ENCODE peak calls at places on chromosomes 5 and 9, in four cellular contexts. T is pancreas, V is psoas muscle, X is left ventricle myocardium inferior. K is an unnamed sample. For H3K4me1, the result is how much of the 10 kb centered on the place peaks cover.

GRCh38 chr5:134932508-134932907 is 27.6 kb downstream of the PCBD2 start:
- DNase-seq in T (no peak), V (no peak), X (no peak), K (no peak)

GRCh38 chr5:107402881-107403280 is 267.9 kb downstream of the EFNA5 start:
- DNase-seq in T (no peak), V (no peak), X (no peak), K (no peak)

GRCh38 chr9:131287366-131287765 is 2.2 kb upstream of the PLPP7 start:
- DNase-seq in T (no peak), V (no peak), X (no peak), K (no peak)

GRCh38 chr5:106894964-106895363 is 775.8 kb downstream of the EFNA5 start:
- DNase-seq in T (no peak), V (no peak), X (no peak), K (no peak)

GRCh38 chr9:3329361-3329760 is 196.4 kb downstream of the RFX3 start:
- DNase-seq in T (no peak), V (no peak), X (no peak), K (no peak)

GRCh38 chr9:127927457-127928231 is 2.9 kb downstream of the PIP5KL1 start:
- DNase-seq in T (peak), V (no peak), X (no peak), K (peak)

GRCh38 chr5:130316971-130317421 is 412.7 kb downstream of the CHSY3 start:
- DNase-seq in T (no peak), V (no peak), X (no peak), K (no peak)

GRCh38 chr5:178496661-178497060 is 93.5 kb downstream of the COL23A1 start:
- DNase-seq in T (no peak), V (no peak), X (no peak), K (no peak)

GRCh38 chr9:78539188-78539587 is 242.3 kb downstream of the PSAT1 start:
- DNase-seq in T (no peak), V (no peak), X (no peak), K (no peak)

GRCh38 chr5:111454198-111454606 is 58.1 kb downstream of the STARD4 start:
- DNase-seq in T (no peak), V (no peak), X (no peak), K (no peak)

GRCh38 chr9:134144801-134145200 is 8.9 kb downstream of the WDR5 start:
- DNase-seq in T (no peak), V (no peak), X (no peak), K (no peak)

GRCh38 chr9:100474082-100474949 is 1.4 kb downstream of the TMEFF1 start:
- DNase-seq in T (no peak), V (no peak), X (no peak), K (no peak)

GRCh38 chr5:158431369-158432029 is 572.6 kb upstream of the CLINT1 start:
- DNase-seq in T (no peak), V (no peak), X (no peak), K (no peak)

GRCh38 chr5:40033411-40033810 is 608.6 kb upstream of the DAB2 start:
- DNase-seq in T (no peak), V (no peak), X (no peak), K (no peak)

GRCh38 chr9:7172445-7173115 is 414.8 kb downstream of the KDM4C start:
- DNase-seq in T (no peak), V (no peak), X (no peak), K (no peak)

GRCh38 chr9:127578952-127579853 is 32.9 kb upstream of the STXBP1 start:
- DNase-seq in T (peak), V (peak), X (peak), K (peak)

GRCh38 chr5:143837306-143837848 is 25.4 kb downstream of the HMHB1 start:
- DNase-seq in T (no peak), V (no peak), X (no peak), K (no peak)

GRCh38 chr5:137561572-137561971 is 62.4 kb upstream of the SPOCK1 start:
- DNase-seq in T (no peak), V (no peak), X (no peak), K (no peak)

GRCh38 chr5:61290815-61291214 is 41.2 kb upstream of the ZSWIM6 start:
- DNase-seq in T (peak), V (no peak), X (no peak), K (no peak)

GRCh38 chr5:154077692-154078091 is 38.9 kb downstream of the MFAP3 start:
- DNase-seq in T (peak), V (no peak), X (peak), K (no peak)

GRCh38 chr9:120434532-120434931 is 145.4 kb downstream of the CDK5RAP2 start:
- DNase-seq in T (no peak), V (peak), X (peak), K (peak)

GRCh38 chr5:1334831-1335539 is 9.9 kb downstream of the CLPTM1L start:
- DNase-seq in T (no peak), V (no peak), X (no peak), K (no peak)

GRCh38 chr5:116468583-116468982 is 106.0 kb downstream of the SEMA6A start:
- DNase-seq in T (no peak), V (no peak), X (no peak), K (no peak)

GRCh38 chr5:115168829-115169391 is 798 bp downstream of the TRIM36 start:
- DNase-seq in T (no peak), V (no peak), X (no peak), K (peak)

GRCh38 chr5:157390179-157390923 is 69.7 kb upstream of the NIPAL4 start:
- DNase-seq in T (no peak), V (no peak), X (no peak), K (no peak)

GRCh38 chr5:65394078-65394477 is 87.6 kb downstream of the ADAMTS6 start:
- DNase-seq in T (no peak), V (peak), X (peak), K (no peak)

GRCh38 chr9:121876658-121877271 is 216.3 kb downstream of the TTLL11 start:
- DNase-seq in T (no peak), V (peak), X (peak), K (no peak)

GRCh38 chr9:114619205-114619758 is 8.2 kb downstream of the TMEM268 start:
- DNase-seq in T (no peak), V (no peak), X (no peak), K (peak)

GRCh38 chr9:105044458-105044857 is 116.5 kb upstream of the ABCA1 start:
- DNase-seq in T (no peak), V (no peak), X (peak), K (no peak)

GRCh38 chr9:114134827-114135396 is 20.4 kb upstream of the COL27A1 start:
- DNase-seq in T (no peak), V (no peak), X (no peak), K (no peak)

GRCh38 chr5:142690641-142691040 is 4.8 kb upstream of the FGF1 start:
- DNase-seq in T (no peak), V (no peak), X (no peak), K (no peak)

GRCh38 chr5:77368367-77368766 is 123.7 kb downstream of the WDR41 start:
- DNase-seq in T (no peak), V (no peak), X (no peak), K (no peak)

GRCh38 chr5:23064710-23065109 is 211.6 kb upstream of the CDH12 start:
- DNase-seq in T (no peak), V (no peak), X (no peak), K (no peak)

GRCh38 chr9:114446672-114447450 is 58.4 kb downstream of the WHRN start:
- DNase-seq in T (no peak), V (no peak), X (no peak), K (no peak)

GRCh38 chr5:159849437-159850191 is 66.7 kb upstream of the ADRA1B start:
- DNase-seq in T (no peak), V (no peak), X (no peak), K (no peak)

GRCh38 chr5:181160144-181160754 is 12.9 kb downstream of the OR2V2 start:
- DNase-seq in T (no peak), V (peak), X (peak), K (peak)

GRCh38 chr5:35971186-35971877 is 19.9 kb downstream of the UGT3A1 start:
- DNase-seq in T (no peak), V (no peak), X (no peak), K (no peak)

GRCh38 chr5:159620853-159621540 is 290.7 kb upstream of the IL12B start:
- DNase-seq in T (no peak), V (no peak), X (no peak), K (no peak)

GRCh38 chr9:132027752-132028666 is 51.7 kb downstream of the MED27 start:
- DNase-seq in T (no peak), V (no peak), X (no peak), K (no peak)

DNA sequence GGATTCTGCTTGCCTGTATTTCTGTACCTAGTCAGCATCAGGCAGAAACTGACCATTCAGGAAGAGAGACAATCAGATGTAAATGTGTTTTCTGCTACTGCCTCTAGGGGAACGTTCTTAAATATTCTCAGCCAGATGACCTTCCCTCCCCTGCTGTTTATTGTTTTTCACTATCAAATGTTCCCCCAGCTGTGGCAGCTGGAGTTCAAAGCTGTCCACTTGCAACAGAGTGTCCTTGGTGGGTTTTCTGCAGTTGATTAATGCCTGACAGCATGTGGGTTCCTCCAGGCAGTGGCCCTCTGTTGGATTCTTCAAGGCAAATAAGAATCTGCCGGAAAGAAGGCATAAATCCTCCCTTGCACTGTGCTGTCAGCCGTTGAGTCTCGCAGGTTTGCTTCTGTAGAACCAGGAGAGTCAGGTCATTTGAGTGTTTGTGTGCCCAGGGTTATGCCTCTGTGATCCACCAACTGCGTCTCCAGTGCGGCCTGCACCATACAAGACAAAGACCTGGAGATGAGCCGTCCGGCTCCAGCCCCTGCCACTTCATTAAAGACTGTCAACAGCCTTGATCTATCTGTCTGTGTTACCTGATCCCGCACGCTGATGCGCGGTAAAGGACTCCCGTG is 203.4 kb downstream of the GADD45G start:
- DNase-seq in T (no peak), V (no peak), X (no peak), K (no peak)
- TF ChIP-seq CTCF in T (no peak), V (no peak), X (peak), K (no peak)

GRCh38 chr9:136942112-136942880 is 2.2 kb downstream of the FBXW5 start:
- DNase-seq in T (peak), V (no peak), X (peak), K (no peak)
- H3K4me3 ChIP-seq in T (no peak), V (peak), X (peak), K (no peak)

GRCh38 chr9:123359546-123359945 is 3.5 kb downstream of the CRB2 start:
- DNase-seq in T (peak), V (no peak), X (no peak), K (no peak)

GRCh38 chr9:123359106-123359505 is 3.1 kb downstream of the CRB2 start:
- DNase-seq in T (no peak), V (no peak), X (no peak), K (no peak)

GRCh38 chr9:123361086-123361730 is 5.2 kb downstream of the CRB2 start:
- DNase-seq in T (no peak), V (no peak), X (no peak), K (no peak)

GRCh38 chr9:123361731-123362560 is 5.9 kb downstream of the CRB2 start:
- DNase-seq in T (no peak), V (no peak), X (no peak), K (no peak)

DNA sequence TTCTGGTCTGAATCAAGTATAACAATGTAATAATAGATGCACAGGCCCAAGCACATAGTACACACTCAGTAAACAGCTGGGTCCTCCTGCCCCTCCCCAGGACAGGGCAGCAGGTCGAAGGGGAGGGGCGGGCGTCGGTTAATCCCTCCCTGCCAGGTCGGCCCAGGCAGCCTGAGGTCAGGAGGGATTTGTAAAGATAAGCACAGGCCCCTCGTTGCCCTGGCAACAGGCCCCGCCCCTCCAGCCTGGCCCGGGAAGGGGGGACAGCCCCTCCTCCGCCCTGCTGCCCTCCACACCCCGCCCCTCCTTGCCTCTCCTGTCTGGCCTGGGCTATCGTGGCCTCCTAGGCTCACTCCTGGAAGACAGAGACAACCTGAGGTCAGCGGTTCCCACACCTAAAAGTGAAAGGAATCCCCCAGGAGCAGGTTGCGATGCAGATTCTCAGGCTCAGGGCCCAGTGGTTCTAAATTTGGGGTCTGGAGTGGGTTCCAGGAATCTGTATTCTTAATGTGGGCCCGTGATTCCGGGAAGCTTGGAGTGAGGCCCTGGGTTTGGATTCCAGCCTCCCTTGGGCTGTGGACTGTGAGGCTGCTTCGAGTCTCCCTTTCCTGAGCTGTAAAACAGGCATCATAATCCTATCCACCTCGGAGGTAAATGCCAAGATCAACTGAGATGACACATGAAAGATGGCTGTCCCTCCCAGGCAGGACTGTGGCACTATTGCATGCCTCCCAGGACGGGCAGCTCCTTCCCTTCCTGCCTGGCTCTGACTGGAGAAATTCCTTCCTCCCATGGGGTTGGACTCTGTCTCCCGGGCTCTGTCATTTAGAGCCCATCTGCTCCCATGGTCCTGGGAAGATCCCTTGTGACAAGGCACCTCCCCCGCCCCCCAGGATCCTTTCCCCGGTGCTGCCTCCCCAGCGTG is 4.4 kb downstream of the CRB2 start:
- DNase-seq in T (peak), V (no peak), X (no peak), K (peak)
- H3K4me1 ChIP-seq in T (under half), V (under half), X (under half), K (under half)

GRCh38 chr9:76216161-76216649 is 178.0 kb downstream of the RFK start:
- DNase-seq in T (no peak), V (no peak), X (no peak), K (no peak)

GRCh38 chr9:76218868-76219462 is 175.3 kb downstream of the RFK start:
- DNase-seq in T (no peak), V (no peak), X (no peak), K (no peak)

GRCh38 chr9:76218151-76218867 is 175.9 kb downstream of the RFK start:
- DNase-seq in T (no peak), V (no peak), X (no peak), K (no peak)

GRCh38 chr9:76221423-76221822 is 172.8 kb downstream of the RFK start:
- DNase-seq in T (no peak), V (no peak), X (no peak), K (no peak)

GRCh38 chr9:76219555-76220151 is 174.6 kb downstream of the RFK start:
- DNase-seq in T (no peak), V (no peak), X (no peak), K (no peak)
- TF ChIP-seq CTCF in T (no peak), V (no peak), X (peak), K (no peak)

DNA sequence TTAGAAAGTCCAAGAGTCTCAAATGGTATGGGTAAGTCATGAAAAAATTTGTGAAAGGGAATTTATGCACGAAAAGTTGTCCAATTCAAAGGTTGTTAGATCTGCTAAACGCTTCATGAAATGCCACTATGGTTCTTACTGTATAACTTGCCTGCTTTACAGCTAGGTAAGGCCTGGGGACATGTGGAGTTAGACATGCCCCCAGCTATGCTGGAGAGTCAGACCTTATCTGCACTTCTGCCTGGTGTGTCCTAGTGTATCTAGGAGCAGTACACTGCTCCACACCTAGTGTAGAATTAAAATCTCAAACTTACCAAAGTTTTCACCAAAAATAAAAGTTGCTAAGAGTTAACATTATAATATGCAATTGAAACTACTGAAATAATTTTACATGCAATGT is 136.8 kb downstream of the MAPKAP1 start:
- DNase-seq in T (no peak), V (no peak), X (no peak), K (no peak)
- H3K4me3 ChIP-seq in T (no peak), V (no peak), X (no peak), K (no peak)

GRCh38 chr5:149298163-149298562 is 26.5 kb downstream of the AFAP1L1 start:
- DNase-seq in T (no peak), V (no peak), X (no peak), K (no peak)
- H3K4me1 ChIP-seq in T (under half), V (half or more), X (half or more), K (under half)

GRCh38 chr9:116939161-116939560 is 252.1 kb downstream of the TRIM32 start:
- DNase-seq in T (no peak), V (no peak), X (no peak), K (no peak)
- TF ChIP-seq CTCF in T (no peak), V (no peak), X (no peak), K (no peak)

K was measured in mucosa of descending colon.